ENCODE peak calls at places on chromosomes 12 and 14, in eight cellular contexts. A is CD8-positive, alpha-beta T cell; N is mesendoderm; G is thoracic aorta; P is CD4-positive, alpha-beta T cell; S is cardiac muscle cell; R is CD8-positive, alpha-beta memory T cell; W is left ventricle myocardium inferior. F is an unnamed sample. For H3K27me3, the result is how much of the 10 kb centered on the place peaks cover.

GRCh38 chr12:11651377-11651776 is 1.9 kb downstream of the ETV6 start:
- DNase-seq in G (no peak), P (no peak), N (no peak), A (no peak), S (no peak), W (no peak), R (no peak), F (no peak)

GRCh38 chr12:48029811-48030650 is 25.8 kb upstream of the COL2A1 start:
- DNase-seq in P (no peak), N (no peak), W (no peak), S (no peak), A (no peak), G (no peak), R (no peak), F (no peak)

GRCh38 chr12:67994046-67994445 is 4.8 kb downstream of the IFNG-AS1 start:
- DNase-seq in N (no peak), S (no peak), P (no peak), W (no peak), A (no peak), G (no peak), R (no peak), F (no peak)

GRCh38 chr12:91181053-91181452 is 1.6 kb downstream of the DCN start:
- DNase-seq in R (no peak), G (no peak), N (no peak), A (no peak), P (no peak), W (no peak), S (no peak), F (no peak)

GRCh38 chr12:107461222-107461980 is 224.2 kb upstream of the PWP1 start:
- DNase-seq in S (no peak), R (no peak), G (no peak), N (no peak), A (no peak), W (no peak), P (no peak), F (no peak)

GRCh38 chr14:24700511-24700910 is 66.5 kb upstream of the GZMB start:
- DNase-seq in W (no peak), P (no peak), N (no peak), A (no peak), S (no peak), G (no peak), R (no peak), F (no peak)

GRCh38 chr14:52049721-52050588 is 18.9 kb downstream of the NID2 start:
- DNase-seq in N (no peak), P (no peak), G (no peak), R (no peak), A (no peak), S (no peak), W (no peak), F (no peak)

GRCh38 chr12:131093971-131094830 is 140.5 kb downstream of the ADGRD1 start:
- DNase-seq in P (no peak), N (no peak), S (no peak), A (no peak), W (no peak), G (no peak), R (peak), F (no peak)

GRCh38 chr14:50675597-50675996 is 7.5 kb upstream of the SAV1 start:
- DNase-seq in W (no peak), N (peak), S (no peak), R (no peak), P (no peak), A (no peak), G (no peak), F (no peak)

GRCh38 chr14:74619672-74620131 is 7.7 kb upstream of the LTBP2 start:
- DNase-seq in W (peak), R (no peak), S (no peak), N (peak), A (no peak), P (no peak), G (peak), F (peak)

GRCh38 chr14:105838591-105839424 is 312.4 kb downstream of the TMEM121 start:
- DNase-seq in N (no peak), R (no peak), W (no peak), S (no peak), A (no peak), P (no peak), G (no peak), F (no peak)

GRCh38 chr14:103597623-103598372 is 31.2 kb upstream of the KLC1 start:
- DNase-seq in R (no peak), P (no peak), W (peak), S (no peak), A (no peak), N (peak), G (no peak), F (no peak)

GRCh38 chr12:20448781-20449180 is 80.4 kb downstream of the PDE3A start:
- DNase-seq in S (no peak), G (no peak), P (no peak), A (no peak), N (no peak), R (no peak), W (no peak), F (no peak)

GRCh38 chr14:76776306-76777251 is 15.3 kb downstream of the VASH1 start:
- DNase-seq in A (no peak), S (peak), W (no peak), N (peak), P (no peak), G (no peak), R (no peak), F (no peak)

GRCh38 chr14:104433401-104434213 is 146.0 kb upstream of the C14orf180 start:
- DNase-seq in N (no peak), P (no peak), R (peak), W (no peak), A (no peak), S (no peak), G (no peak), F (peak)

GRCh38 chr12:76790564-76791552 is 26.9 kb downstream of the ZDHHC17 start:
- DNase-seq in A (no peak), G (no peak), R (no peak), S (peak), P (no peak), W (no peak), N (no peak), F (no peak)

GRCh38 chr12:100988278-100988625 is 193.7 kb downstream of the ANO4 start:
- DNase-seq in P (no peak), N (no peak), R (no peak), S (no peak), G (no peak), A (no peak), W (no peak), F (no peak)

GRCh38 chr12:2578191-2578590 is 216.6 kb upstream of the FKBP4 start:
- DNase-seq in R (no peak), A (no peak), P (no peak), S (no peak), W (no peak), N (no peak), G (no peak), F (no peak)

GRCh38 chr12:2580821-2581220 is 213.9 kb upstream of the FKBP4 start:
- DNase-seq in P (no peak), S (no peak), W (no peak), G (no peak), N (no peak), A (no peak), R (no peak), F (no peak)

GRCh38 chr12:2575245-2575644 is 219.5 kb upstream of the FKBP4 start:
- DNase-seq in S (no peak), R (no peak), N (no peak), A (no peak), P (no peak), G (no peak), W (no peak), F (no peak)

GRCh38 chr12:2581293-2582045 is 213.3 kb upstream of the FKBP4 start:
- DNase-seq in S (no peak), P (no peak), G (no peak), W (no peak), A (no peak), R (no peak), N (no peak), F (no peak)

DNA sequence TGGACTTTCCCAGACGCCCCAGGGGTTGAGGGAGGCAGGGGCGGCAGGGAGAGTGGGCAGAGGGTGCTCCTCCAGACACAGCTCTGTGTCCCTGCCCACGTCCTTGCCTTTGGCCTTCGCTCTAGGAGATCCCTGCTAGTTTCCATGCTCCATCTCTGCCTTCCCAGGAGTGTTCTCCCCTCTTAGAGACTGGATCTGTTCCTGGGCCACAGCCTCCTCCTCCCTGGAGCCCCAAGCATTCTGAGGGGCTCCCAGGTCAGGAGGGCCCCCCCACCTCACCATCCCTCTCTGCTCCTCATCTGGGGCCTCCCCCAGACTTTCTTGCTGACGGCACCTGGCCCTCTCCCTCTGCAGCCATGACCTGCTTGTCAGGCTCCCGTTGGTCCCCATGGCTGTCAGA is 216.0 kb upstream of the FKBP4 start:
- DNase-seq in A (no peak), N (no peak), W (no peak), S (no peak), R (no peak), G (no peak), P (no peak), F (no peak)
- H3K27me3 ChIP-seq in A (under half), N (under half), W (under half), S (under half), R (under half), G (under half), P (under half), F (under half)

DNA sequence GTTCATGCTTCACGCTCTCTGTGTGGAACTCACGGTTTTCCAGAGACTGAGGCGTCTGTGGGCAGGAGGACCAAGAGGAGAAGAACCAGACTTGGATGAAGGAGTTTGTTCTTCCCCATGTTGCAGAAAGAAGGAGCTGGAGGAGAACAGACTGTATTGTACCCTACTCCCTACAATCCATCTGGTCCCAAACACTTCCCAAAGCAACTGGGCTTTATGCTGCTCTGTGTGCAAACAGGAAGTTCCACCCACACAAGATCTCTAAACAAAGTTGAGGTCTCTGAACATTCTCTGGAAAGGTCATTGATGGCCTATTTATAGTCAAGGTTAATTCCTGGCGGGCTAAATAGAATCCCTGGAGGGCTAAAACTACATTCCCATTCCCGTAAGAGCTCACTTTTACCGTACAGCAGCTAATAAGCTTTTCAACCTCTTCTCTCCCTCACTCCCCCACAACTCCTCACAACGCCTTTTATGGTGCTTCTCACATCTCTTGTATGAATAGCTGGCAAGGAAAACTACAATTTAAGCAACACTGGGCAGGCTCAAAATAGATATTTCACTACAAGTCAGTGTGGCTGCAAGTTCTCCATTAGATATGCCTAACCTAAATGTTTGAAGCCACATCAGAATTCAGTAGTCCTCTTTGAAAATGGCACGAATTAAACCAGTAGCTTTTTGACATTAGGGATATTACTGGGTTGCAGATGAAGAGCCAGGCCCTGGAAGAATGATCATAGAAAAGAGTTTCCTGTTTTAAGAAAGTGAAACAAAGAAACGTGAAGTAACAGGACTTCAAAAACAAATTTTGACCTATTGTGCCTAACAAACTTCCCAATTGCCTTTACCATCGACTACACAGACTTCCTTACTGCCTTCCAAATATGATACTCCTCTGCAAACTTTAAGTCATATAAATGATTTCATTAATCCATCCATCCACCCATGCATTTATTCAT is at the start of gene A2M:
- DNase-seq in G (peak), W (no peak), A (no peak), P (no peak), R (no peak), S (peak), N (no peak), F (no peak)
- H3K27ac ChIP-seq in G (peak), W (peak), A (no peak), P (no peak), R (no peak), S (peak), N (no peak), F (peak)

GRCh38 chr14:69491226-69491625 is 6.7 kb downstream of the PLEKHD1 start:
- DNase-seq in R (no peak), N (no peak), S (no peak), A (no peak), G (no peak), W (no peak), P (no peak), F (no peak)
- H3K27me3 ChIP-seq in R (under half), N (under half), S (under half), A (under half), G (under half), W (under half), P (under half), F (under half)

DNA sequence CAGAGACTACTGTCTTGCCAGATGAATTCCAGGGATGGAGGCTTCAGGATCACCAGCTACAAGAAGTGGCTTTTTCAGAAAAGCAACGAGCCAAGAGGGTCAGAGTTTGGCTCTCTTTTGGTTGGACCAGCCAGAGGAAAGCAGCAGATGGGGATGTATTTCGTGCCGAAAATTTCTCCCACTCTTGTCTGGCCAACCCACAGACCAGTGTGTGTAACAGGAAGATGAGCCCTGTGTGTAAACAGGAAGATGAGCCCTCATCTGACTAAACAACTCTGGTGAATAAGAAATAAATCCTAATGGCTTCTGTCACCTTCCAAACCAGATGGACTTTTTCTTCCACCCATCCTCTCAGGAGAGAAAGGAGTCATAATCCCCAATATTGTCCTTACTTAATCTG is 13.1 kb downstream of the GPR68 start:
- DNase-seq in G (no peak), R (no peak), S (no peak), N (no peak), W (no peak), A (no peak), P (no peak), F (no peak)
- H3K27ac ChIP-seq in G (no peak), R (no peak), S (no peak), N (no peak), W (no peak), A (no peak), P (peak), F (no peak)

DNA sequence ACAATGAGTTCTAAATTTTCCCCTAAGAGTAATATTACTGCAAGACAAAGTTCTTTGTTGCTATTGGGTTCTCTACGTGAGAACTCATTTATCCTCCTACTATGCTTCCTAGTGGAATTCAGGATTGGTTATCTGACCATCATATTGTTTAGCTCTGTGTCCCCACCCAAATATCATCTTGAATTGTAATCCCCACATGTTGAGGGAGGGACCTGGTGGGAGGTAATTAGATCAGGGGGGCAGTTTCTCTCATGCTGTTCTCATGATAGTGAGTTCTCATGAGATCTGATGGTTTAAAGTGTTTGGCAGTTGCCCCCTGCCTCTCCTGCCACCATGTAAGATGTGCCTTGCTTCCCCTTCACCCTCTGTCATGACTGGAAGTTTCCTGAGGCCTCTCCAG is 36.6 kb downstream of the GLIPR1L2 start:
- DNase-seq in R (no peak), S (no peak), W (no peak), N (no peak), G (no peak), P (no peak), A (no peak), F (no peak)
- H3K27me3 ChIP-seq in R (under half), S (under half), W (under half), N (under half), G (under half), P (under half), A (under half), F (under half)

DNA sequence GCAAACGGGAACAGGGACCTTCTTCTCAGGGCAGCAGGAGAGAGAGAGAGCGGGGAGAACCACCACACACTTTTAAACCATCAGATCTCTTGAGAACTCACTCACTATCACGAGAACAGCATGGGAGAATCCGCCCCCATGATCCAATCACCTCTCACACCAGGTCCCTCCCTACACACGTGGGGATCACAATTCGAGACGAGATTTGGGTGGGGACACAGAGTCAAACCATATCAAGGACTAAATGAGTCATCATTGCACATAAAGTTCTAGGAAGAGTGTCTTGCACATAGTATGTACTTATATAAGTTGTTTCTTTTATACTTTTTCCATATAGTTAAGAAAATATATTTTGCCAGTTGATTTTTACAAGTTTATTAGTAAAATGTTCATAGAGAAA is 17.6 kb upstream of the NTN4 start:
- DNase-seq in W (no peak), P (no peak), R (no peak), N (no peak), A (no peak), G (no peak), S (no peak), F (no peak)
- H3K27ac ChIP-seq in W (no peak), P (no peak), R (no peak), N (no peak), A (no peak), G (no peak), S (no peak), F (no peak)

DNA sequence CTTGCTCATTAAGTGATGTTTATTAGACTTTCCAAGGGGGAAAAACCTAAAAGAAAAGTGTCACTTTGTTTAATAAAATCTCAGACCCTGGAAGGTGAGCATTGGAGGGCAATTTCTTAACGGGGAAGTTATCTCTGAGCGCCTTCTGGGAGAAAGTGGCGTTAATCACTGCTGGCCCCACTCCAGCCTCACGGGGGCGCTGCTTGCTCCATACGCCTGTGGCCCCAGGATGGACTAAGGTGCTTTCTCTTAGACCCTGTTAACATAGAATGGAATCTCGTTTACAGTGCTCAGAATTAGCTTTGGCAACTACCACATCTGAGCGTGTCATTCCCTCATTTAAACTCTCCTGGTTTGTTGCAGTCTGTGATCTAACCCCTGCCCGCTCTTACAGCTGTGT is 16.4 kb upstream of the PRIMA1 start:
- DNase-seq in A (no peak), P (no peak), S (no peak), R (no peak), N (peak), G (no peak), W (no peak), F (no peak)
- H3K27me3 ChIP-seq in A (under half), P (under half), S (under half), R (under half), N (under half), G (under half), W (under half), F (under half)

DNA sequence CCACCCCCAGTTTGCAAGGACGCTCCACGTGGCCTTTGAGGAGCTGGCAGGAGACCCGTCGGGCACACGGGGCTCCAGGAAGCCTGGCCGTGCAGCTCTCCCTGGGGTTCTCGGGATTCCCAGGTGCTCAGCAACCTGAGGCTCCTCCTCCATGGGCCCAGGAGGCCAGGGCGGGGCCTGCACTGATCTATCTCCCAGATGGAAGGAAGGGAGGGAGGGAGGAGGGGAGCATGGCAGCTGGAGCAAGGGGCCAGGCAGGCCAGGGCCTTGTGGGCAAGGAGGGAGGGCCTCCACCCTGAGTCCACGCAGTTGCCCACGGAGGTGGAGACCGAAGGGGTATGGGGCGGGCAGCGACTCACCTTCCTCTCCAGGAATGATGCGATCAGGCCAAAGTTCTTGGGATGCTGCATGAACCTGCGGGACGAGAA is 127.3 kb downstream of the RFLNA start:
- DNase-seq in A (no peak), G (no peak), W (no peak), N (no peak), S (no peak), R (no peak), P (no peak), F (no peak)
- H3K27ac ChIP-seq in A (no peak), G (peak), W (peak), N (no peak), S (peak), R (peak), P (no peak), F (peak)

F was measured in ascending aorta.